ENCODE peak calls at places on chromosome 7, in four cellular contexts. V is cardiac muscle cell, M is MM.1S, H is heart left ventricle. Y is an unnamed sample.

GRCh38 chr7:84372155-84372621 is 177.6 kb upstream of the SEMA3A start:
- DNase-seq in V (peak; percentile 92), M (no peak), H (no peak), Y (no peak)

GRCh38 chr7:132187391-132187790 is 388.9 kb downstream of the PLXNA4 start:
- DNase-seq in V (no peak), M (no peak), H (no peak), Y (no peak)

GRCh38 chr7:132752431-132752830 is 176.2 kb upstream of the PLXNA4 start:
- DNase-seq in V (peak; percentile 37), M (no peak), H (no peak), Y (no peak)

GRCh38 chr7:28922618-28923331 is 35.4 kb downstream of the TRIL start:
- DNase-seq in V (peak; percentile 85), M (peak; percentile 73), H (peak; percentile 68), Y (peak; percentile 81)

GRCh38 chr7:49703876-49704275 is 69.6 kb upstream of the VWC2 start:
- DNase-seq in V (no peak), M (no peak), H (no peak), Y (no peak)

GRCh38 chr7:460374-461117 is 59.1 kb downstream of the PDGFA start:
- DNase-seq in V (peak; percentile 75), M (no peak), H (peak; percentile 73), Y (no peak)

GRCh38 chr7:141441837-141442627 is 109.2 kb upstream of the AGK start:
- DNase-seq in V (no peak), M (no peak), H (no peak), Y (no peak)

GRCh38 chr7:37510043-37510634 is 61.5 kb upstream of the ELMO1 start:
- DNase-seq in V (peak; percentile 40), M (peak; percentile 29), H (no peak), Y (no peak)

GRCh38 chr7:132687016-132687415 is 110.7 kb upstream of the PLXNA4 start:
- DNase-seq in V (no peak), M (no peak), H (no peak), Y (no peak)

GRCh38 chr7:4631664-4632171 is 50.4 kb upstream of the FOXK1 start:
- DNase-seq in V (peak; percentile 96), M (no peak), H (peak; percentile 81), Y (peak; percentile 74)

GRCh38 chr7:90211391-90212148 is at the start of gene STEAP2:
- DNase-seq in V (peak; percentile 98), M (peak; percentile 11), H (peak; percentile 93), Y (peak; percentile 74)

GRCh38 chr7:133016629-133017028 is 65.3 kb downstream of the CHCHD3 start:
- DNase-seq in V (no peak), M (no peak), H (no peak), Y (no peak)

GRCh38 chr7:36473454-36474282 is 84.0 kb downstream of the ANLN start:
- DNase-seq in V (peak; percentile 48), M (no peak), H (no peak), Y (peak; percentile 77)

GRCh38 chr7:27661776-27662489 is 750 bp downstream of the HIBADH start:
- DNase-seq in V (peak; percentile 21), M (peak; percentile 21), H (peak; percentile 60), Y (peak; percentile 25)

GRCh38 chr7:80642871-80643270 is 4.4 kb downstream of the CD36 start:
- DNase-seq in V (no peak), M (no peak), H (no peak), Y (no peak)

GRCh38 chr7:44963526-44964290 is 15.1 kb downstream of the MYO1G start:
- DNase-seq in V (no peak), M (no peak), H (no peak), Y (peak; percentile 7)

GRCh38 chr7:1966631-1967200 is 266.0 kb downstream of the MAD1L1 start:
- DNase-seq in V (no peak), M (no peak), H (peak; percentile 54), Y (peak; percentile 1)

GRCh38 chr7:696426-697258 is 29.9 kb upstream of the DNAAF5 start:
- DNase-seq in V (no peak), M (no peak), H (peak; percentile 56), Y (no peak)

GRCh38 chr7:158924956-158925355 is 68.6 kb downstream of the DYNC2I1 start:
- DNase-seq in V (peak; percentile 4), M (no peak), H (no peak), Y (no peak)

GRCh38 chr7:92987095-92987494 is 130.7 kb downstream of the SAMD9 start:
- DNase-seq in V (peak; percentile 72), M (no peak), H (no peak), Y (no peak)

GRCh38 chr7:103065666-103066065 is 8.9 kb downstream of the FBXL13 start:
- DNase-seq in V (peak; percentile 45), M (peak; percentile 42), H (peak; percentile 56), Y (peak; percentile 86)

GRCh38 chr7:92794386-92794785 is 42.0 kb downstream of the CDK6 start:
- DNase-seq in V (no peak), M (no peak), H (no peak), Y (no peak)

GRCh38 chr7:25926009-25926408 is 226.0 kb upstream of the NFE2L3 start:
- DNase-seq in V (peak; percentile 51), M (no peak), H (no peak), Y (no peak)

GRCh38 chr7:142455392-142455791 is 197.5 kb upstream of the PRSS58 start:
- DNase-seq in V (peak; percentile 9), M (no peak), H (no peak), Y (no peak)

GRCh38 chr7:157318015-157318706 is 18.6 kb upstream of the DNAJB6 start:
- DNase-seq in V (no peak), M (no peak), H (no peak), Y (no peak)

GRCh38 chr7:118072893-118073674 is 110.9 kb upstream of the LSM8 start:
- DNase-seq in V (no peak), M (no peak), H (no peak), Y (no peak)

GRCh38 chr7:127251048-127251451 is 1.7 kb downstream of the GRM8 start:
- DNase-seq in V (no peak), M (no peak), H (no peak), Y (no peak)

GRCh38 chr7:92751902-92752901 is 84.2 kb downstream of the CDK6 start:
- DNase-seq in V (peak; percentile 68), M (no peak), H (no peak), Y (no peak)

GRCh38 chr7:64946772-64947171 is 43.7 kb downstream of the ZNF273 start:
- DNase-seq in V (peak; percentile 32), M (no peak), H (no peak), Y (peak; percentile 34)

GRCh38 chr7:112124367-112124766 is 81.8 kb downstream of the DOCK4 start:
- DNase-seq in V (no peak), M (no peak), H (no peak), Y (no peak)

GRCh38 chr7:21066221-21066620 is 279.5 kb upstream of the SP8 start:
- DNase-seq in V (no peak), M (no peak), H (no peak), Y (no peak)

GRCh38 chr7:143405671-143406352 is 2.8 kb downstream of the EPHA1 start:
- DNase-seq in V (no peak), M (no peak), H (no peak), Y (no peak)

GRCh38 chr7:41809487-41810257 is 106.8 kb upstream of the INHBA start:
- DNase-seq in V (peak; percentile 88), M (no peak), H (no peak), Y (no peak)

GRCh38 chr7:66205736-66206080 is 574 bp downstream of the TPST1 start:
- DNase-seq in V (no peak), M (peak; percentile 13), H (no peak), Y (peak; percentile 40)

GRCh38 chr7:25900245-25900644 is 251.8 kb upstream of the NFE2L3 start:
- DNase-seq in V (no peak), M (no peak), H (no peak), Y (no peak)

GRCh38 chr7:22486597-22486996 is 13.4 kb downstream of the STEAP1B start:
- DNase-seq in V (no peak), M (no peak), H (no peak), Y (no peak)

GRCh38 chr7:18231854-18232253 is 204.2 kb upstream of the PRPS1L1 start:
- DNase-seq in V (no peak), M (no peak), H (no peak), Y (no peak)

GRCh38 chr7:3979956-3980643 is 679.0 kb downstream of the SDK1 start:
- DNase-seq in V (peak; percentile 4), M (no peak), H (no peak), Y (no peak)

GRCh38 chr7:128167791-128168666 is 73.0 kb upstream of the LEP start:
- DNase-seq in V (no peak), M (no peak), H (no peak), Y (no peak)

GRCh38 chr7:37281368-37282092 is 167.1 kb downstream of the ELMO1 start:
- DNase-seq in V (no peak), M (no peak), H (no peak), Y (no peak)

DNA sequence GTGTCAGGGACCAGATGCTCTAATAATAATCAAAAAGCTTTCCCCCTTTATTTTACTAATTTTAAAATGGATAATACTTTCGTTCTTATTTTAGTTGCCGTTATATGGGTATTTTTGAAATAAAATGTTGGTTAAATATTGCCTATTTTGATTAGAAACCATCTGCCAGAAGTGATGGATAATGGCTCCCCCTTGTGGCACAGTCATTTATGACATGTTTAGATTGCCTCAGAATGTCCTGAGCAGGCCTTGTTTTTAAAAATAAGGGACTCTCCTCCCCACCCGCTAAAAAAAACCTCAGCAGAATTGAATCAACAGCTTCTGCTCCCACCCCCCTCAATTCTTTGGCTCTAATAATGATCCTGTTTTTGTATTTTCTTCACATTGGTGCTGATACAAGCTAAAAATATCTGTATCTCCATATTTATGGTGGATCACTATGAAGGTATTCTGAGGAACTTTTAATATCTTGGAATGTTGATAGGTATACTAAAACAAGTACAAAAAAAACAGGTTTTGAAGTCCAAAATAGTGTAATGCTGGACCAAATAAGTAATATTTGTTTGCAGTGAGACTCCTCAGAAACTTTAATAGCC is 38.8 kb downstream of the TMEM60 start:
- DNase-seq in V (peak; percentile 82), M (peak; percentile 64), H (no peak), Y (peak; percentile 64)
- H3K4me3 ChIP-seq in V (no peak overlapping the region), M (no peak overlapping the region), H (no peak overlapping the region), Y (no peak overlapping the region)

GRCh38 chr7:139739863-139740597 is 37.8 kb downstream of the HIPK2 start:
- DNase-seq in V (no peak), M (no peak), H (no peak), Y (no peak)
- H3K4me3 ChIP-seq in V (no peak overlapping the region), M (no peak overlapping the region), H (no peak overlapping the region), Y (no peak overlapping the region)

GRCh38 chr7:151815419-151815818 is 61.5 kb downstream of the PRKAG2 start:
- DNase-seq in V (no peak), M (no peak), H (no peak), Y (no peak)
- H3K4me3 ChIP-seq in V (no peak overlapping the region), M (no peak overlapping the region), H (no peak overlapping the region), Y (no peak overlapping the region)

DNA sequence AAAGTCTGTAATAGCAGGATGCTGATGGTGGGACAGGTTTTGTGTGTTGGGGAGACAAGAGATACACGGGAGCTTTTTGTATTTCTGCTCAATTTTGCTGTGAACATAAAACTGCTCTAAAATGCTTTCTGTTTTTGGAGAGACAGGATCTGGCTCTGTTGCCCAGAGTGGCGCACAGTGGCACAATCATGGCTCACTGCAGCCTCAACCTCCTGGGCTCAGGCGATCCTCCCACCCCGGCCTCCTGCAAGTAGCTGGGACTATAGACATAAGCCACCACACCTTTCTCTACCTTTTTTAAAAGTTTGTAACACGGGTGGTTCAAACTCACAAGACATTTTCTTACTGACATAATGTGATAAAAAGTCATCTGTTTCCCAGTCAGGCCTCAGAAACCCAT is 14.3 kb downstream of the CREB3L2 start:
- DNase-seq in V (no peak), M (no peak), H (no peak), Y (no peak)
- H3K4me3 ChIP-seq in V (no peak overlapping the region), M (no peak overlapping the region), H (no peak overlapping the region), Y (no peak overlapping the region)

GRCh38 chr7:137953043-137953691 is 48.7 kb downstream of the CREB3L2 start:
- DNase-seq in V (peak; percentile 37), M (no peak), H (no peak), Y (no peak)
- H3K4me3 ChIP-seq in V (no peak overlapping the region), M (no peak overlapping the region), H (no peak overlapping the region), Y (no peak overlapping the region)